ENCODE peak calls at places on chromosomes 2 and 18, in nine cellular contexts. A is Peyer's patch, E is PC-9, T is HFF-Myc, C is adrenal gland, Q is IMR-90, M is transverse colon, K is RWPE2, Y is heart left ventricle. U is an unnamed sample.

GRCh38 chr2:101151859-101152194 is 645 bp upstream of the TBC1D8 start:
- DNase-seq in A (peak; percentile 57), E (no peak), T (no peak), C (peak; percentile 28), Q (no peak), M (peak; percentile 28), K (no peak), Y (no peak), U (peak; percentile 25)

GRCh38 chr2:165406053-165406628 is 63.4 kb upstream of the CSRNP3 start:
- DNase-seq in A (no peak), E (peak; percentile 37), T (no peak), C (no peak), Q (no peak), M (no peak), K (no peak), Y (no peak), U (peak; percentile 23)

GRCh38 chr2:85435986-85436835 is 17.7 kb downstream of the SH2D6 start:
- DNase-seq in A (no peak), E (no peak), T (no peak), C (no peak), Q (no peak), M (no peak), K (no peak), Y (no peak), U (no peak)

GRCh38 chr2:26715528-26716270 is 23.2 kb downstream of the KCNK3 start:
- DNase-seq in A (no peak), E (no peak), T (no peak), C (peak; percentile 73), Q (no peak), M (no peak), K (no peak), Y (no peak), U (no peak)

GRCh38 chr2:239835056-239835455 is 190.1 kb downstream of the NDUFA10 start:
- DNase-seq in A (no peak), E (no peak), T (no peak), C (no peak), Q (no peak), M (no peak), K (no peak), Y (no peak), U (no peak)

GRCh38 chr2:16462965-16463364 is 202.7 kb downstream of the CYRIA start:
- DNase-seq in A (no peak), E (no peak), T (no peak), C (no peak), Q (no peak), M (no peak), K (no peak), Y (no peak), U (no peak)

GRCh38 chr2:237509151-237509550 is 22.1 kb downstream of the MLPH start:
- DNase-seq in A (no peak), E (no peak), T (no peak), C (no peak), Q (no peak), M (no peak), K (no peak), Y (no peak), U (no peak)

GRCh38 chr18:62558015-62558663 is 35.3 kb downstream of the ZCCHC2 start:
- DNase-seq in A (no peak), E (no peak), T (no peak), C (no peak), Q (no peak), M (no peak), K (no peak), Y (no peak), U (no peak)

GRCh38 chr18:28003451-28003850 is 173.5 kb downstream of the CDH2 start:
- DNase-seq in A (no peak), E (no peak), T (no peak), C (no peak), Q (peak; percentile 68), M (no peak), K (no peak), Y (no peak), U (peak; percentile 71)

GRCh38 chr2:25341031-25341727 is 546 bp downstream of the DNMT3A start:
- DNase-seq in A (no peak), E (peak; percentile 16), T (no peak), C (no peak), Q (no peak), M (peak; percentile 34), K (no peak), Y (no peak), U (peak; percentile 15)

GRCh38 chr2:118085173-118086023 is 2.9 kb upstream of the INSIG2 start:
- DNase-seq in A (no peak), E (peak; percentile 11), T (no peak), C (no peak), Q (no peak), M (no peak), K (no peak), Y (no peak), U (no peak)

GRCh38 chr2:37737507-37737906 is 66.1 kb upstream of the CDC42EP3 start:
- DNase-seq in A (no peak), E (no peak), T (no peak), C (no peak), Q (peak; percentile 36), M (no peak), K (no peak), Y (no peak), U (no peak)

GRCh38 chr2:170974304-170974993 is 45.4 kb downstream of the GORASP2 start:
- DNase-seq in A (no peak), E (peak; percentile 29), T (no peak), C (no peak), Q (no peak), M (peak; percentile 21), K (no peak), Y (no peak), U (no peak)

GRCh38 chr2:190679813-190680591 is 31.1 kb downstream of the NAB1 start:
- DNase-seq in A (peak; percentile 65), E (peak; percentile 18), T (no peak), C (peak; percentile 62), Q (peak; percentile 21), M (peak; percentile 73), K (no peak), Y (peak; percentile 66), U (no peak)

GRCh38 chr2:174561283-174562275 is 36.0 kb downstream of the WIPF1 start:
- DNase-seq in A (no peak), E (no peak), T (no peak), C (peak; percentile 87), Q (peak; percentile 66), M (peak; percentile 42), K (no peak), Y (peak; percentile 80), U (peak; percentile 75)

GRCh38 chr18:7572837-7573236 is 5.7 kb downstream of the PTPRM start:
- DNase-seq in A (no peak), E (no peak), T (no peak), C (no peak), Q (peak; percentile 34), M (no peak), K (no peak), Y (no peak), U (peak; percentile 54)
- H3K4me3 ChIP-seq in A (no peak overlapping the region), E (no peak overlapping the region), T (no peak overlapping the region), C (no peak overlapping the region), Q (no peak overlapping the region), M (no peak overlapping the region), K (no peak overlapping the region), Y (no peak overlapping the region), U (no peak overlapping the region)

GRCh38 chr2:219245899-219246230 is 586 bp downstream of the STK16 start:
- DNase-seq in A (no peak), E (no peak), T (no peak), C (no peak), Q (no peak), M (no peak), K (no peak), Y (no peak), U (no peak)

GRCh38 chr2:219245148-219245898 is at the start of the genes GLB1L and STK16:
- DNase-seq in A (peak; percentile 96), E (peak; percentile 89), T (peak; percentile 81), C (peak; percentile 96), Q (peak; percentile 92), M (peak; percentile 96), K (peak; percentile 87), Y (peak; percentile 97), U (peak; percentile 94)

GRCh38 chr2:219244789-219245147 is 476 bp downstream of the GLB1L start:
- DNase-seq in A (no peak), E (no peak), T (no peak), C (no peak), Q (no peak), M (no peak), K (no peak), Y (no peak), U (no peak)

GRCh38 chr2:219247678-219248642 is 2.7 kb downstream of the STK16 start:
- DNase-seq in A (no peak), E (no peak), T (no peak), C (no peak), Q (no peak), M (peak; percentile 46), K (no peak), Y (no peak), U (no peak)

DNA sequence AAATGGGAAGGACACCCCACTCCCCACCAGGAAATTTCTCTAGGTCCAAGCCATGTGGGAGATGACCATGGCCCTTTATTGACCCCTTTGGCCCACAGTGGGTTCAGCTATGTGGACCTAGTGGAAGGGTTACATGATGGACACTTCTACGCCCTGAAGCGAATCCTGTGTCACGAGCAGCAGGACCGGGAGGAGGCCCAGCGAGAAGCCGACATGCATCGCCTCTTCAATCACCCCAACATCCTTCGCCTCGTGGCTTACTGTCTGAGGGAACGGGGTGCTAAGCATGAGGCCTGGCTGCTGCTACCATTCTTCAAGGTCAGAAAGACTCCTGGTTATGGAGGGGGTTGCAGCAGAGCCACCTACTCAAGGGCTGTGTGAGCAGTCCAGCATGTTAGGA is 1.3 kb downstream of the STK16 start:
- DNase-seq in A (no peak), E (no peak), T (no peak), C (no peak), Q (no peak), M (no peak), K (no peak), Y (no peak), U (no peak)
- TF ChIP-seq CTCF in A (no peak), E (no peak), T (no peak), C (no peak), Q (no peak), M (no peak), K (no peak), Y (no peak), U (no peak)

GRCh38 chr2:10405441-10405840 is 42.7 kb downstream of the ODC1 start:
- DNase-seq in A (no peak), E (peak; percentile 90), T (peak; percentile 88), C (peak; percentile 94), Q (peak; percentile 95), M (peak; percentile 49), K (peak; percentile 96), Y (no peak), U (peak; percentile 90)
- H3K4me3 ChIP-seq in A (no peak overlapping the region), E (no peak overlapping the region), T (no peak overlapping the region), C (no peak overlapping the region), Q (no peak overlapping the region), M (no peak overlapping the region), K (no peak overlapping the region), Y (peak overlapping the region; percentile 0), U (no peak overlapping the region)

DNA sequence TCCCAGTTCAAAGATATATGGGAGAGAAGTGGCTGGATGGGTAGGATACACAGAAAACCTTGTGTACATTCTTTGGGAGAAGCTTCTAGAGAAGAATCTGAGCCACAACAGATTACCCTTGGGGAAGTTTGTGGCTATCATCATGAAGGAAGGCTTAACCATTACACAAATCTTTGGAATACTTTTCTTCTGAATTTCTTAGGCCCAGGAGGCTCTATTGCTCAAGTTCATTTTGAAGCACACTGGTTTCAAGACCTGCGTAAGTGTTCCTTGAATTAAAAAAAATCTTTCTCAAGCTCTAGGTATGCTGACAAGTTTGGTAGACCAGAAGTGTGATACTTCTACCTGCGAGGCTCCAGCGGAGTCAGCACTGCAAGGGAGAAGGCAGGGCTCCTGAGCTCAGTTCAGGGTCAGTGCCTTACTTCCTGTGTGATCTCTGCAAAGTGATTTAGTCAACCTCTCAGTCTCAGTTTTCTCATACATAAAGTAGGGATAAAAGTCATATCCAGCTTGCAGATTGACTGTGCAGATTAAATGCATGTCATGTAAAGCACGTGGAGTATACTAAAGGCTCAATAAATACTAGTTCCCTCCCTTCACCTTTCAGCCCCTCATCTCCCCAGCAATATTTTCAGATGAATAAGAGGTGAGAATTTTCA is 438.6 kb downstream of the DLGAP1 start:
- DNase-seq in A (no peak), E (no peak), T (no peak), C (no peak), Q (no peak), M (no peak), K (no peak), Y (no peak), U (no peak)
- TF ChIP-seq CTCF in A (no peak), E (no peak), T (no peak), C (no peak), Q (no peak), M (no peak), K (no peak), Y (no peak), U (no peak)

U was measured in astrocyte of the spinal cord.